ENCODE peak calls at places on chromosomes 11 and 22, in four cellular contexts. Y, J, M and H are unnamed samples.

GRCh38 chr11:58391879-58392278 is 14.8 kb downstream of the OR5B3 start:
- DNase-seq in M (no peak), J (no peak), Y (no peak), H (no peak)

GRCh38 chr11:43486141-43486540 is 127.4 kb downstream of the TTC17 start:
- DNase-seq in J (no peak), M (no peak), Y (no peak), H (no peak)

GRCh38 chr22:50360578-50360977 is 17.5 kb downstream of the PPP6R2 start:
- DNase-seq in J (no peak), Y (no peak), M (no peak), H (no peak)

GRCh38 chr11:75626692-75627536 is 41.9 kb downstream of the MAP6 start:
- DNase-seq in J (no peak), M (no peak), Y (no peak), H (no peak)

GRCh38 chr11:1933416-1934325 is 13.5 kb upstream of the MRPL23 start:
- DNase-seq in M (no peak), Y (no peak), J (no peak), H (no peak)

GRCh38 chr11:59756845-59757244 is 1.7 kb downstream of the STX3 start:
- DNase-seq in J (peak; percentile 26), Y (peak; percentile 25), M (no peak), H (no peak)

GRCh38 chr11:2675540-2675939 is 24.3 kb downstream of the KCNQ1OT1 start:
- DNase-seq in Y (no peak), M (no peak), J (no peak), H (no peak)

GRCh38 chr11:102985850-102986249 is 30.3 kb upstream of the MMP13 start:
- DNase-seq in J (no peak), M (no peak), Y (no peak), H (no peak)

GRCh38 chr11:103893366-103893765 is 143.1 kb upstream of the DDI1 start:
- DNase-seq in J (no peak), M (no peak), Y (no peak), H (no peak)

GRCh38 chr11:19511413-19512183 is 201.0 kb upstream of the NAV2 start:
- DNase-seq in J (no peak), Y (no peak), M (peak; percentile 19), H (peak; percentile 22)

GRCh38 chr11:1928038-1928890 is 8.8 kb downstream of the TNNT3 start:
- DNase-seq in J (no peak), Y (no peak), M (no peak), H (no peak)

GRCh38 chr22:30453731-30454510 is 17.9 kb downstream of the SEC14L3 start:
- DNase-seq in M (no peak), J (no peak), Y (peak; percentile 31), H (no peak)

GRCh38 chr11:65928667-65929066 is 9.4 kb downstream of the DRAP1 start:
- DNase-seq in Y (no peak), J (no peak), M (no peak), H (no peak)

GRCh38 chr11:2190670-2191471 is 19.3 kb upstream of the TH start:
- DNase-seq in Y (no peak), J (no peak), M (no peak), H (no peak)

GRCh38 chr11:82750643-82751139 is 17.0 kb upstream of the FAM181B start:
- DNase-seq in Y (no peak), M (no peak), J (no peak), H (no peak)

GRCh38 chr11:67371199-67371548 is 2.2 kb downstream of the CLCF1 start:
- DNase-seq in J (no peak), M (no peak), Y (no peak), H (no peak)

DNA sequence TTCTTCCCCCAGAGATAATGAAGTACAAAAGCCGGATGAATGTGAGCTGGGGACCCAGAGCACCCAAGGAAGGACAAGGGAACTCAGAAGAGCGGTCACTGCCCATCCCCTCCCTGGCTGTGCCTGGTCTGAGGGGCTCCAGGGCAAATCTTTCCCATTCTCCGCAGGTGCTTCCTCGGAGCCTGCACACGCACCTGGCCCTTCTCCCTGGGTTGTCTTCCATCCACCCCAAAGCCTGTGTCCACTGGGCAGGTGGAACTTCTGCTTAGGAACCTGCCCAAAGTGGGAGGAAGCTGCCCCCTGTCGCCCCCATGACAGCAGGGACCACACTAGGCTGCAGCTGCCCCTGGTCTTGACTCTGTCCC is 121.0 kb upstream of the FGF3 start:
- DNase-seq in M (no peak), J (no peak), Y (no peak), H (peak; percentile 12)
- TF ChIP-seq CTCF in M (no peak), J (no peak), Y (no peak), H (no peak)

DNA sequence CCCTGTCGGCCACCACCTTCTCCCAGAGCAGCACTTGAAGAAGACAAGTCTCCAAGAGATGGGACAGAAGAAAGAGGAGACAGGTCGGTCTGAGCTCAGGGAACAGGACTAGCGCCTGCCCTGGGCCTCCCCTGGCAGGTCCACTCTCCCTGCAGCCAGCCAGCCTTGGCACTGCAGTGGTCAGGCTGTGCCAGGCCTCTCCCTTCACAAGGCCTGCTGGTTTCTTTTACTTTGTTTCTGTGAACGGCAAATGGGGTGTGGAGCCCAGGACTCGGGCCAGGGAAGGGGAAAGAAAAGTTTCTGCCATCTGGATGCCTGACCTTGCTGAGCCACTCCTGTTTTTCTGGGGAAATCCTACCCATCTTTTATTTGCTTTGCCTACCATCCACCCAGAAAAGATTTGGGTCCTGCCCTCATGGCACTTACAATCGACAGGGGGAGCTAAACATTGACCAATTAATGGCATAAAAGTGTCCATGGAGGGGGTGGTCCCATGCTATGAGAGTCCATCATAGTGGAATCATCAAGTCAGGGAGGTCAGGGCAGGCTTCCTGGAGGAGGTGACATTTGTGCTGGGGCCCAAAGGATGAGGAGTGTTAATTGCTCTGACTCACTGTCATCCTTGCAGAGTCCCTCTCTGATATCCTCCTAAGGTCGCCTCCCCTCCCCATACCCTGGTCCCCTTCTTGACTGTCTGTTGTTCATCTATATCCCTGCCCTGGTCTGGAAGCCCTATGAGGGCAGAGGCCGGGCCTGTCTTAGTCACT is 65.2 kb downstream of the NFAM1 start:
- DNase-seq in J (no peak), Y (no peak), M (no peak), H (peak; percentile 51)
- H3K27ac ChIP-seq in J (no peak overlapping the region), Y (no peak overlapping the region), M (no peak overlapping the region), H (peak overlapping the region; percentile 76)

GRCh38 chr11:41845066-41845465 is 385.6 kb upstream of the LRRC4C start:
- DNase-seq in M (no peak), J (no peak), Y (no peak), H (no peak)
- TF ChIP-seq CTCF in M (no peak), J (no peak), Y (no peak), H (no peak)

GRCh38 chr11:114291381-114291780 is 4.8 kb upstream of the NNMT start:
- DNase-seq in M (no peak), J (no peak), Y (peak; percentile 63), H (no peak)
- H3K27ac ChIP-seq in M (peak overlapping the region; percentile 92), J (no peak overlapping the region), Y (peak overlapping the region; percentile 100), H (peak overlapping the region; percentile 89)

DNA sequence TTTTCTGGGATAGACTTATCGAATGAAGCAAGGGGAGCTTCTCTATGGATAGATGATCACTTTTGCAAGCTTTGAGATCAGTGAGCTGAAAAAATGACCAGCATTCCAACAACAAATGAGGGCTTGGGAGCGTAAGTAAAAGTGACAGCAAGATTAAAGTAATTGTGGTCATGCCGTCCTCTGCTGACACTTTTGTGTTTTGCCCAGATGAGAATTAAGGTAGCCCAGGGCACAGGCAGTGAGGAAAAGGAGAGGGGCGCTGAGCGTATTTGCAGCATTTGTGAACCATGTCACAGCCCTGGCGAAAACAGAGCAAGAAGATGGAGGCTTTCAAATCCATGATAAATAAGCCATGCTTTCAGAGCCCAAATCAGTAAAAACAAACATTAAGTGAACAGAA is 24.6 kb upstream of the TMA7B start:
- DNase-seq in Y (no peak), M (no peak), J (no peak), H (no peak)
- TF ChIP-seq CTCF in Y (no peak), M (no peak), J (no peak), H (no peak)

GRCh38 chr11:278001-278951 is at the start of gene NLRP6:
- DNase-seq in J (no peak), M (peak; percentile 2), Y (no peak), H (no peak)
- H3K27ac ChIP-seq in J (no peak within 1 kb of the TSS), M (peak within 1 kb of the TSS; percentile 61), Y (no peak within 1 kb of the TSS), H (no peak within 1 kb of the TSS)

GRCh38 chr22:40364431-40364830 is 6.0 kb upstream of the SGSM3 start:
- DNase-seq in J (no peak), M (no peak), Y (no peak), H (no peak)
- TF ChIP-seq CTCF in J (no peak), M (no peak), Y (no peak), H (no peak)

DNA sequence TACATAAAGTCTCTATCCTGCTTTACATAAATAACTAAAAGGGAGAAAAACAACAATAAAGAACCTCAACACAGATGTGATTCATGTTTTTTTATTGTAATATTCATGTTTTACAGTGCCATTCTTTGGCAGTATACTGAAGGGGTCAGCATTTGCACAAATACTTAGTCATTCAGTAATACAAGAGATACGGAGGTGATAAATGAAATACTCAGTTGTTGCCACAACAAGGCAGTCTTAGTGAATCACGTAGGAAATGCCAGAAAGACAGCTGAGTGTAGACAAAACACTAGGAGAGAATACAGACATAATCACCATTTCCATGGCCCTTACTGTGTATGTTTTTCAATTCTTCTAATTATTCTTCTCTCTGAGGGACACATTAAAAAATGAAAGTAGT is 910.4 kb downstream of the METTL15 start:
- DNase-seq in M (no peak), Y (peak; percentile 88), J (no peak), H (no peak)
- H3K27ac ChIP-seq in M (no peak overlapping the region), Y (peak overlapping the region; percentile 77), J (no peak overlapping the region), H (no peak overlapping the region)